ENCODE peak calls at places on chromosome 4, in four cellular contexts. O is lung microvascular endothelial cell, P is posterior cingulate gyrus, N is lower leg skin. Y is an unnamed sample.

GRCh38 chr4:26321326-26322276 is 787 bp downstream of the RBPJ start:
- DNase-seq in P (no peak), O (peak), N (peak), Y (peak)

GRCh38 chr4:27790911-27791310 is 930.3 kb downstream of the STIM2 start:
- DNase-seq in N (no peak), P (no peak), O (no peak), Y (no peak)

GRCh38 chr4:17468638-17469221 is 43.2 kb downstream of the QDPR start:
- DNase-seq in N (peak), O (peak), P (peak), Y (peak)

GRCh38 chr4:6343950-6344408 is 74.3 kb downstream of the WFS1 start:
- DNase-seq in O (no peak), N (no peak), P (peak), Y (no peak)

GRCh38 chr4:82519776-82520175 is 42.0 kb downstream of the TMEM150C start:
- DNase-seq in N (no peak), P (no peak), O (no peak), Y (peak)

GRCh38 chr4:186778134-186778533 is 54.5 kb upstream of the FAT1 start:
- DNase-seq in P (no peak), N (no peak), O (no peak), Y (no peak)

GRCh38 chr4:121554377-121554776 is 142.4 kb downstream of the ANXA5 start:
- DNase-seq in P (no peak), N (no peak), O (peak), Y (no peak)

GRCh38 chr4:68346461-68346860 is 3.4 kb downstream of the YTHDC1 start:
- DNase-seq in O (peak), N (no peak), P (no peak), Y (no peak)

GRCh38 chr4:140688711-140689598 is 67.2 kb downstream of the TBC1D9 start:
- DNase-seq in O (no peak), N (no peak), P (no peak), Y (no peak)

GRCh38 chr4:23903859-23904438 is 14.1 kb upstream of the PPARGC1A start:
- DNase-seq in N (no peak), O (no peak), P (no peak), Y (no peak)

GRCh38 chr4:174873931-174874330 is 44.2 kb upstream of the ADAM29 start:
- DNase-seq in O (no peak), N (no peak), P (no peak), Y (no peak)

GRCh38 chr4:20603671-20604313 is 96.5 kb upstream of the PACRGL start:
- DNase-seq in O (peak), N (no peak), P (no peak), Y (peak)

GRCh38 chr4:152072001-152072485 is 311.2 kb upstream of the GATB start:
- DNase-seq in N (no peak), P (no peak), O (no peak), Y (no peak)

GRCh38 chr4:39319678-39320077 is 46.5 kb downstream of the RFC1 start:
- DNase-seq in N (no peak), P (no peak), O (peak), Y (peak)

GRCh38 chr4:40678421-40678820 is 48.8 kb upstream of the RBM47 start:
- DNase-seq in N (no peak), P (no peak), O (no peak), Y (no peak)

GRCh38 chr4:103012085-103012484 is 7.4 kb downstream of the SLC9B1 start:
- DNase-seq in P (no peak), O (no peak), N (no peak), Y (no peak)